ENCODE peak calls at places on chromosomes 2 and 18, in seven cellular contexts. One of them, this sample, is unnamed.
A peak's percentile ranks its signal among the peaks of the same experiment; 100 is the strongest.

GRCh38 chr2:56130463-56131070 is 53.2 kb upstream of the CCDC85A start:
- DNase-seq in NCI-H187: no peak
- DNase-seq in fibroblast of mammary gland: peak; percentile 54
- DNase-seq in epithelial cell of esophagus: peak; percentile 60
- DNase-seq in transverse colon: no peak
- DNase-seq in small intestine: peak; percentile 11
- DNase-seq in HS-5: peak; percentile 5
- DNase-seq in this sample: peak; percentile 45

GRCh38 chr2:146634256-146635068 is 1210.4 kb upstream of the ACVR2A start:
- DNase-seq in NCI-H187: no peak
- DNase-seq in fibroblast of mammary gland: peak; percentile 50
- DNase-seq in epithelial cell of esophagus: peak; percentile 94
- DNase-seq in transverse colon: no peak
- DNase-seq in small intestine: no peak
- DNase-seq in HS-5: peak; percentile 86
- DNase-seq in this sample: no peak

GRCh38 chr18:79544386-79544963 is 135.1 kb upstream of the CTDP1 start:
- DNase-seq in NCI-H187: no peak
- DNase-seq in fibroblast of mammary gland: no peak
- DNase-seq in epithelial cell of esophagus: no peak
- DNase-seq in transverse colon: no peak
- DNase-seq in small intestine: no peak
- DNase-seq in HS-5: no peak
- DNase-seq in this sample: no peak

GRCh38 chr18:1585881-1586488 is 681.3 kb downstream of the ADCYAP1 start:
- DNase-seq in NCI-H187: no peak
- DNase-seq in fibroblast of mammary gland: peak; percentile 27
- DNase-seq in epithelial cell of esophagus: peak; percentile 49
- DNase-seq in transverse colon: no peak
- DNase-seq in small intestine: peak; percentile 19
- DNase-seq in HS-5: no peak
- DNase-seq in this sample: peak; percentile 32

GRCh38 chr2:200338692-200339091 is 32.2 kb downstream of the SPATS2L start:
- DNase-seq in NCI-H187: no peak
- DNase-seq in fibroblast of mammary gland: peak; percentile 31
- DNase-seq in epithelial cell of esophagus: no peak
- DNase-seq in transverse colon: no peak
- DNase-seq in small intestine: peak; percentile 41
- DNase-seq in HS-5: no peak
- DNase-seq in this sample: no peak

GRCh38 chr2:29810956-29811355 is 110.4 kb downstream of the ALK start:
- DNase-seq in NCI-H187: no peak
- DNase-seq in fibroblast of mammary gland: no peak
- DNase-seq in epithelial cell of esophagus: peak; percentile 21
- DNase-seq in transverse colon: no peak
- DNase-seq in small intestine: no peak
- DNase-seq in HS-5: no peak
- DNase-seq in this sample: no peak

GRCh38 chr2:52563144-52563543 is 1204.5 kb upstream of the CHAC2 start:
- DNase-seq in NCI-H187: no peak
- DNase-seq in fibroblast of mammary gland: no peak
- DNase-seq in epithelial cell of esophagus: no peak
- DNase-seq in transverse colon: no peak
- DNase-seq in small intestine: no peak
- DNase-seq in HS-5: no peak
- DNase-seq in this sample: no peak

GRCh38 chr2:72827999-72828646 is 2.3 kb upstream of the EXOC6B start:
- DNase-seq in NCI-H187: no peak
- DNase-seq in fibroblast of mammary gland: peak; percentile 16
- DNase-seq in epithelial cell of esophagus: peak; percentile 94
- DNase-seq in transverse colon: no peak
- DNase-seq in small intestine: no peak
- DNase-seq in HS-5: no peak
- DNase-seq in this sample: no peak

GRCh38 chr18:2147424-2147823 is 423.9 kb downstream of the METTL4 start:
- DNase-seq in NCI-H187: no peak
- DNase-seq in fibroblast of mammary gland: peak; percentile 67
- DNase-seq in epithelial cell of esophagus: peak; percentile 66
- DNase-seq in transverse colon: no peak
- DNase-seq in small intestine: no peak
- DNase-seq in HS-5: no peak
- DNase-seq in this sample: no peak

GRCh38 chr18:11309172-11309571 is 159.8 kb upstream of the PIEZO2 start:
- DNase-seq in NCI-H187: no peak
- DNase-seq in fibroblast of mammary gland: peak; percentile 45
- DNase-seq in epithelial cell of esophagus: no peak
- DNase-seq in transverse colon: no peak
- DNase-seq in small intestine: no peak
- DNase-seq in HS-5: no peak
- DNase-seq in this sample: peak; percentile 16

GRCh38 chr2:37768491-37768925 is 97.1 kb upstream of the CDC42EP3 start:
- DNase-seq in NCI-H187: no peak
- DNase-seq in fibroblast of mammary gland: peak; percentile 90
- DNase-seq in epithelial cell of esophagus: peak; percentile 73
- DNase-seq in transverse colon: no peak
- DNase-seq in small intestine: no peak
- DNase-seq in HS-5: peak; percentile 82
- DNase-seq in this sample: no peak

GRCh38 chr2:239864247-239865058 is 160.7 kb downstream of the NDUFA10 start:
- DNase-seq in NCI-H187: no peak
- DNase-seq in fibroblast of mammary gland: no peak
- DNase-seq in epithelial cell of esophagus: no peak
- DNase-seq in transverse colon: no peak
- DNase-seq in small intestine: no peak
- DNase-seq in HS-5: no peak
- DNase-seq in this sample: no peak

GRCh38 chr2:135256531-135257258 is 204.6 kb downstream of the RAB3GAP1 start:
- DNase-seq in NCI-H187: no peak
- DNase-seq in fibroblast of mammary gland: peak; percentile 81
- DNase-seq in epithelial cell of esophagus: peak; percentile 93
- DNase-seq in transverse colon: no peak
- DNase-seq in small intestine: no peak
- DNase-seq in HS-5: peak; percentile 32
- DNase-seq in this sample: no peak

GRCh38 chr18:12079504-12080237 is 14.0 kb upstream of the ANKRD62 start:
- DNase-seq in NCI-H187: no peak
- DNase-seq in fibroblast of mammary gland: peak; percentile 72
- DNase-seq in epithelial cell of esophagus: no peak
- DNase-seq in transverse colon: no peak
- DNase-seq in small intestine: no peak
- DNase-seq in HS-5: no peak
- DNase-seq in this sample: peak; percentile 43

GRCh38 chr2:238151205-238151604 is 7.6 kb upstream of the ERFE start:
- DNase-seq in NCI-H187: no peak
- DNase-seq in fibroblast of mammary gland: no peak
- DNase-seq in epithelial cell of esophagus: no peak
- DNase-seq in transverse colon: no peak
- DNase-seq in small intestine: no peak
- DNase-seq in HS-5: no peak
- DNase-seq in this sample: no peak

GRCh38 chr2:181892795-181893435 is 1.4 kb downstream of the ITPRID2 start:
- DNase-seq in NCI-H187: no peak
- DNase-seq in fibroblast of mammary gland: peak; percentile 57
- DNase-seq in epithelial cell of esophagus: peak; percentile 37
- DNase-seq in transverse colon: no peak
- DNase-seq in small intestine: peak; percentile 29
- DNase-seq in HS-5: peak; percentile 39
- DNase-seq in this sample: peak; percentile 89

GRCh38 chr2:170090229-170090628 is 87.7 kb upstream of the MYO3B start:
- DNase-seq in NCI-H187: no peak
- DNase-seq in fibroblast of mammary gland: no peak
- DNase-seq in epithelial cell of esophagus: peak; percentile 6
- DNase-seq in transverse colon: no peak
- DNase-seq in small intestine: no peak
- DNase-seq in HS-5: no peak
- DNase-seq in this sample: peak; percentile 26

GRCh38 chr18:75211002-75211621 is 515 bp downstream of the TSHZ1 start:
- DNase-seq in NCI-H187: no peak
- DNase-seq in fibroblast of mammary gland: no peak
- DNase-seq in epithelial cell of esophagus: peak; percentile 50
- DNase-seq in transverse colon: peak; percentile 21
- DNase-seq in small intestine: no peak
- DNase-seq in HS-5: no peak
- DNase-seq in this sample: no peak

GRCh38 chr18:3012306-3012919 is 531 bp downstream of the LPIN2 start:
- DNase-seq in NCI-H187: no peak
- DNase-seq in fibroblast of mammary gland: peak; percentile 25
- DNase-seq in epithelial cell of esophagus: no peak
- DNase-seq in transverse colon: peak; percentile 41
- DNase-seq in small intestine: peak; percentile 36
- DNase-seq in HS-5: no peak
- DNase-seq in this sample: no peak

This sample was measured in dermis microvascular lymphatic vessel endothelial cell.